ENCODE peak calls at places on chromosomes 16 and 17, in eight cellular contexts. One of them, this sample, is unnamed.

GRCh38 chr17:45310380-45311324 is 6.2 kb downstream of the MAP3K14 start:
- DNase-seq in fibroblast of lung: peak
- DNase-seq in AG04450: no peak
- DNase-seq in CD4-positive, alpha-beta T cell: no peak
- DNase-seq in colonic mucosa: peak
- DNase-seq in AG09319: no peak
- DNase-seq in tibial artery: no peak
- DNase-seq in lower lobe of right lung: peak
- DNase-seq in this sample: no peak

GRCh38 chr17:48610282-48611211 is at the start of gene HOXB7:
- DNase-seq in fibroblast of lung: peak
- DNase-seq in lower lobe of right lung: peak
- DNase-seq in tibial artery: peak
- DNase-seq in AG09319: no peak
- DNase-seq in colonic mucosa: peak
- DNase-seq in CD4-positive, alpha-beta T cell: peak
- DNase-seq in AG04450: no peak
- DNase-seq in this sample: peak

GRCh38 chr17:80857721-80858171 is 133.9 kb upstream of the CHMP6 start:
- DNase-seq in AG09319: no peak
- DNase-seq in CD4-positive, alpha-beta T cell: no peak
- DNase-seq in fibroblast of lung: no peak
- DNase-seq in lower lobe of right lung: no peak
- DNase-seq in AG04450: no peak
- DNase-seq in tibial artery: no peak
- DNase-seq in colonic mucosa: no peak
- DNase-seq in this sample: no peak

GRCh38 chr17:50935201-50936124 is 69.3 kb upstream of the TOB1 start:
- DNase-seq in colonic mucosa: no peak
- DNase-seq in AG09319: no peak
- DNase-seq in lower lobe of right lung: peak
- DNase-seq in CD4-positive, alpha-beta T cell: no peak
- DNase-seq in AG04450: no peak
- DNase-seq in tibial artery: peak
- DNase-seq in fibroblast of lung: no peak
- DNase-seq in this sample: no peak

GRCh38 chr16:7113949-7114348 is 218.7 kb upstream of the RBFOX1 start:
- DNase-seq in AG04450: no peak
- DNase-seq in fibroblast of lung: no peak
- DNase-seq in colonic mucosa: no peak
- DNase-seq in CD4-positive, alpha-beta T cell: no peak
- DNase-seq in lower lobe of right lung: no peak
- DNase-seq in tibial artery: no peak
- DNase-seq in AG09319: no peak
- DNase-seq in this sample: no peak

GRCh38 chr17:16583781-16584180 is 14.8 kb upstream of the ZNF287 start:
- DNase-seq in AG09319: no peak
- DNase-seq in AG04450: no peak
- DNase-seq in tibial artery: no peak
- DNase-seq in colonic mucosa: no peak
- DNase-seq in lower lobe of right lung: no peak
- DNase-seq in fibroblast of lung: no peak
- DNase-seq in CD4-positive, alpha-beta T cell: no peak
- DNase-seq in this sample: no peak

GRCh38 chr16:70157477-70158260 is 15.9 kb upstream of the CLEC18C start:
- DNase-seq in CD4-positive, alpha-beta T cell: no peak
- DNase-seq in AG09319: no peak
- DNase-seq in lower lobe of right lung: no peak
- DNase-seq in colonic mucosa: no peak
- DNase-seq in tibial artery: no peak
- DNase-seq in AG04450: no peak
- DNase-seq in fibroblast of lung: no peak
- DNase-seq in this sample: peak

GRCh38 chr16:46853713-46854443 is 22.9 kb upstream of the C16orf87 start:
- DNase-seq in AG04450: peak
- DNase-seq in fibroblast of lung: peak
- DNase-seq in tibial artery: peak
- DNase-seq in CD4-positive, alpha-beta T cell: peak
- DNase-seq in lower lobe of right lung: peak
- DNase-seq in AG09319: peak
- DNase-seq in colonic mucosa: peak
- DNase-seq in this sample: peak

GRCh38 chr17:6894206-6894528 is 62.6 kb upstream of the TEKT1 start:
- DNase-seq in tibial artery: no peak
- DNase-seq in AG04450: no peak
- DNase-seq in colonic mucosa: no peak
- DNase-seq in AG09319: no peak
- DNase-seq in lower lobe of right lung: no peak
- DNase-seq in CD4-positive, alpha-beta T cell: peak
- DNase-seq in fibroblast of lung: no peak
- DNase-seq in this sample: peak

GRCh38 chr16:11314309-11314894 is 30.9 kb upstream of the RMI2 start:
- DNase-seq in AG04450: no peak
- DNase-seq in AG09319: no peak
- DNase-seq in tibial artery: no peak
- DNase-seq in lower lobe of right lung: no peak
- DNase-seq in fibroblast of lung: no peak
- DNase-seq in colonic mucosa: no peak
- DNase-seq in CD4-positive, alpha-beta T cell: no peak
- DNase-seq in this sample: no peak

GRCh38 chr17:47810901-47811635 is 10.5 kb downstream of the OSBPL7 start:
- DNase-seq in tibial artery: no peak
- DNase-seq in CD4-positive, alpha-beta T cell: no peak
- DNase-seq in lower lobe of right lung: no peak
- DNase-seq in AG09319: no peak
- DNase-seq in AG04450: no peak
- DNase-seq in fibroblast of lung: no peak
- DNase-seq in colonic mucosa: peak
- DNase-seq in this sample: no peak

GRCh38 chr17:68384941-68385340 is 72.4 kb downstream of the WIPI1 start:
- DNase-seq in CD4-positive, alpha-beta T cell: no peak
- DNase-seq in lower lobe of right lung: no peak
- DNase-seq in AG09319: no peak
- DNase-seq in AG04450: no peak
- DNase-seq in colonic mucosa: no peak
- DNase-seq in fibroblast of lung: no peak
- DNase-seq in tibial artery: no peak
- DNase-seq in this sample: no peak

GRCh38 chr16:86714166-86714565 is 135.8 kb downstream of the FOXL1 start:
- DNase-seq in lower lobe of right lung: no peak
- DNase-seq in tibial artery: no peak
- DNase-seq in fibroblast of lung: peak
- DNase-seq in colonic mucosa: no peak
- DNase-seq in AG09319: no peak
- DNase-seq in AG04450: no peak
- DNase-seq in CD4-positive, alpha-beta T cell: no peak
- DNase-seq in this sample: no peak

GRCh38 chr17:32265192-32265895 is at the start of gene RHBDL3:
- DNase-seq in AG09319: no peak
- DNase-seq in colonic mucosa: no peak
- DNase-seq in AG04450: no peak
- DNase-seq in tibial artery: no peak
- DNase-seq in CD4-positive, alpha-beta T cell: peak
- DNase-seq in lower lobe of right lung: peak
- DNase-seq in fibroblast of lung: no peak
- DNase-seq in this sample: no peak

GRCh38 chr17:32261937-32262510 is 3.6 kb upstream of the RHBDL3 start:
- DNase-seq in tibial artery: no peak
- DNase-seq in AG09319: no peak
- DNase-seq in lower lobe of right lung: peak
- DNase-seq in CD4-positive, alpha-beta T cell: no peak
- DNase-seq in colonic mucosa: no peak
- DNase-seq in fibroblast of lung: no peak
- DNase-seq in AG04450: no peak
- DNase-seq in this sample: no peak

GRCh38 chr17:32265896-32266388 is 310 bp downstream of the RHBDL3 start:
- DNase-seq in CD4-positive, alpha-beta T cell: no peak
- DNase-seq in AG09319: no peak
- DNase-seq in fibroblast of lung: no peak
- DNase-seq in lower lobe of right lung: no peak
- DNase-seq in AG04450: no peak
- DNase-seq in colonic mucosa: no peak
- DNase-seq in tibial artery: no peak
- DNase-seq in this sample: no peak

GRCh38 chr17:32264823-32265191 is 825 bp upstream of the RHBDL3 start:
- DNase-seq in tibial artery: no peak
- DNase-seq in colonic mucosa: no peak
- DNase-seq in fibroblast of lung: no peak
- DNase-seq in AG04450: no peak
- DNase-seq in AG09319: no peak
- DNase-seq in lower lobe of right lung: peak
- DNase-seq in CD4-positive, alpha-beta T cell: no peak
- DNase-seq in this sample: no peak

DNA sequence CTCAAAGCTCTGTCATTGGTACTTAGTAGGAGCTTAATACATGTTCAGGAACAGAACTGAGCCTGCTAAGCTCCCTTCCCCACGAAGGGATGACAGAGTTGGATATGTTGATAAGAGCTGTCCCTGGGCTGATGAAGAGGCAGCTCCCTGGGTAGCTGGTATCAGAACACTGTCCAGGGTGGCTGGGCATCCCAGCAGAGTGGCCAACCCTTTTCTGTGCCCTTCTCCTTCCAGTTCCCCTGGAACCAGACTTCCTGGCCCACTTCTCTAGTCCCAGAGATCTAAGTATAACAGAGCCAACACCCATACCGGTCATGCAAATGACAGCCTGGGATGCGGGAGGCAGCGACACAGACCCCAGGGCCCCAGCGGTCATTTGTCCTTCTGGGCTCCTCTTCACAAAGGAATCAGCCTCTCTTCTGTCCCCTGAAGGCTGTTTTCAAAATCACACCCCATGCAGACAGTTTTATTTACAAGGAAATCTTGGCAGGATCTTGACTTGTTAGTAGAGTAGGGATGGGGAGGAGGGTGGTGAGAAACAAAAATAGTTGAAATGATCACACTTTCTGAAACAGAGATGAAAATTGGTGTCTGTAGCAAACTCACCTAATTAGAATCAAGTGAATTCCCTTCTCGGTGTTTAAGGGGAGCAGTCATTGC is 1.4 kb upstream of the RHBDL3 start:
- DNase-seq in CD4-positive, alpha-beta T cell: no peak
- DNase-seq in colonic mucosa: no peak
- DNase-seq in lower lobe of right lung: peak
- DNase-seq in tibial artery: no peak
- DNase-seq in AG04450: no peak
- DNase-seq in AG09319: no peak
- DNase-seq in fibroblast of lung: no peak
- DNase-seq in this sample: no peak
- TF ChIP-seq CTCF in CD4-positive, alpha-beta T cell: no peak
- TF ChIP-seq CTCF in colonic mucosa: no peak
- TF ChIP-seq CTCF in lower lobe of right lung: no peak
- TF ChIP-seq CTCF in tibial artery: no peak
- TF ChIP-seq CTCF in AG04450: peak
- TF ChIP-seq CTCF in AG09319: peak
- TF ChIP-seq CTCF in fibroblast of lung: peak
- TF ChIP-seq CTCF in this sample: no peak

GRCh38 chr16:50547340-50547865 is 793 bp upstream of the NKD1 start:
- DNase-seq in tibial artery: peak
- DNase-seq in CD4-positive, alpha-beta T cell: peak
- DNase-seq in fibroblast of lung: no peak
- DNase-seq in AG09319: no peak
- DNase-seq in colonic mucosa: peak
- DNase-seq in AG04450: no peak
- DNase-seq in lower lobe of right lung: peak
- DNase-seq in this sample: peak
- TF ChIP-seq CTCF in tibial artery: peak
- TF ChIP-seq CTCF in CD4-positive, alpha-beta T cell: peak
- TF ChIP-seq CTCF in fibroblast of lung: peak
- TF ChIP-seq CTCF in AG09319: no peak
- TF ChIP-seq CTCF in colonic mucosa: no peak
- TF ChIP-seq CTCF in AG04450: no peak
- TF ChIP-seq CTCF in lower lobe of right lung: peak
- TF ChIP-seq CTCF in this sample: peak

DNA sequence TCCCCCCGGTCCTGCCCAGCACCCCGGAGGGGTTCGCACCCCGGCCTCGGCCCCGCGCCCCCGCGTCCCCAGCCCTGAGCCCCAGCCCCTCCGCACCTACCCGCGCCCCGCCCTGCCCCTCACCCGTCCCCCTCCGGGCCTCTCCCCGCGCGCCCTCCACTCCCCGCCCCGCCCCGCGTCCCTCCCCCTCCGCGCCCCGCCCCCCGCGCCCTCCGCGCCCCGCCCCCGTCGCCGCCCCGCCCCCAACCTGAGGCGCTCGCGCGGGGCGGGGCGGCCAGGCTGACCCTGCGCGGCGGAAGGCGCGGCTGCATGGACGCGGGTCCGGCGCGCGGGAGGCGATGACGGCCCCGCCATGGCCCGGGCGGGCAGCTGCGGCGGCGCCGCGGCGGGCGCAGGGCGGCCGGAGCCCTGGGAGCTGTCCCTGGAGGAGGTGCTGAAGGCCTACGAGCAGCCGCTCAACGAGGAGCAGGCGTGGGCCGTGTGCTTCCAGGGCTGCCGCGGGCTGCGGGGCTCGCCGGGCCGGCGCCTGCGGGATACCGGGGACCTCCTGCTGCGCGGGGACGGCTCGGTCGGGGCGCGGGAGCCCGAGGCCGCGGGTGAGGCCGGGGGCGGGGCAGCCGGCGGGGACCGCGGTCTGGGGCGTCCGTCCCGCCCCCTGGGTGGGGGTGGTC is at the start of gene SPIRE2:
- DNase-seq in tibial artery: peak
- DNase-seq in lower lobe of right lung: peak
- DNase-seq in fibroblast of lung: peak
- DNase-seq in colonic mucosa: peak
- DNase-seq in AG09319: no peak
- DNase-seq in CD4-positive, alpha-beta T cell: peak
- DNase-seq in AG04450: no peak
- DNase-seq in this sample: peak
- TF ChIP-seq CTCF in tibial artery: no peak
- TF ChIP-seq CTCF in lower lobe of right lung: no peak
- TF ChIP-seq CTCF in fibroblast of lung: no peak
- TF ChIP-seq CTCF in colonic mucosa: no peak
- TF ChIP-seq CTCF in AG09319: no peak
- TF ChIP-seq CTCF in CD4-positive, alpha-beta T cell: no peak
- TF ChIP-seq CTCF in AG04450: no peak
- TF ChIP-seq CTCF in this sample: no peak

GRCh38 chr16:58842746-58843145 is 108.6 kb upstream of the GOT2 start:
- DNase-seq in lower lobe of right lung: no peak
- DNase-seq in colonic mucosa: no peak
- DNase-seq in fibroblast of lung: no peak
- DNase-seq in tibial artery: no peak
- DNase-seq in AG09319: no peak
- DNase-seq in CD4-positive, alpha-beta T cell: no peak
- DNase-seq in AG04450: no peak
- DNase-seq in this sample: no peak

GRCh38 chr16:58847902-58848661 is 114.0 kb upstream of the GOT2 start:
- DNase-seq in CD4-positive, alpha-beta T cell: no peak
- DNase-seq in tibial artery: no peak
- DNase-seq in fibroblast of lung: no peak
- DNase-seq in lower lobe of right lung: no peak
- DNase-seq in colonic mucosa: no peak
- DNase-seq in AG09319: no peak
- DNase-seq in AG04450: no peak
- DNase-seq in this sample: no peak

GRCh38 chr16:58848662-58849002 is 114.5 kb upstream of the GOT2 start:
- DNase-seq in fibroblast of lung: no peak
- DNase-seq in colonic mucosa: no peak
- DNase-seq in tibial artery: no peak
- DNase-seq in CD4-positive, alpha-beta T cell: no peak
- DNase-seq in lower lobe of right lung: no peak
- DNase-seq in AG04450: no peak
- DNase-seq in AG09319: no peak
- DNase-seq in this sample: no peak

GRCh38 chr16:58842156-58842555 is 108.0 kb upstream of the GOT2 start:
- DNase-seq in lower lobe of right lung: no peak
- DNase-seq in AG04450: no peak
- DNase-seq in tibial artery: no peak
- DNase-seq in colonic mucosa: no peak
- DNase-seq in CD4-positive, alpha-beta T cell: no peak
- DNase-seq in AG09319: no peak
- DNase-seq in fibroblast of lung: no peak
- DNase-seq in this sample: no peak

GRCh38 chr16:58843675-58844074 is 109.6 kb upstream of the GOT2 start:
- DNase-seq in tibial artery: no peak
- DNase-seq in colonic mucosa: no peak
- DNase-seq in fibroblast of lung: peak
- DNase-seq in CD4-positive, alpha-beta T cell: no peak
- DNase-seq in lower lobe of right lung: no peak
- DNase-seq in AG09319: peak
- DNase-seq in AG04450: no peak
- DNase-seq in this sample: peak
- TF ChIP-seq CTCF in tibial artery: no peak
- TF ChIP-seq CTCF in colonic mucosa: no peak
- TF ChIP-seq CTCF in fibroblast of lung: peak
- TF ChIP-seq CTCF in CD4-positive, alpha-beta T cell: no peak
- TF ChIP-seq CTCF in lower lobe of right lung: no peak
- TF ChIP-seq CTCF in AG09319: peak
- TF ChIP-seq CTCF in AG04450: peak
- TF ChIP-seq CTCF in this sample: peak

This sample was measured in GM10248.